ENCODE peak calls at places on chromosomes 11 and 22, in ten cellular contexts. M is fibroblast of lung; J is IMR-90; Z is breast epithelium; D is CD8-positive, alpha-beta T cell; V is hepatocyte; U is heart right ventricle; W is esophagus muscularis mucosa; S is MM.1S; I is testis. N is an unnamed sample. For H3K9me3, the result is how much of the 10 kb centered on the place peaks cover.

GRCh38 chr11:57474017-57474750 is 13.9 kb downstream of the RTN4RL2 start:
- DNase-seq in M (no peak), J (peak), Z (no peak), D (peak), V (no peak), U (no peak), W (no peak), S (no peak), I (no peak), N (no peak)

GRCh38 chr11:114279778-114280532 is 16.2 kb upstream of the NNMT start:
- DNase-seq in M (peak), J (peak), Z (no peak), D (no peak), V (no peak), U (no peak), W (peak), S (no peak), I (no peak), N (no peak)

GRCh38 chr11:108975641-108976071 is 310.8 kb downstream of the DDX10 start:
- DNase-seq in M (no peak), J (no peak), Z (no peak), D (no peak), V (no peak), U (peak), W (no peak), S (no peak), I (no peak), N (no peak)

GRCh38 chr22:20566420-20567260 is 59.2 kb downstream of the MED15 start:
- DNase-seq in M (peak), J (peak), Z (peak), D (peak), V (peak), U (no peak), W (no peak), S (no peak), I (no peak), N (peak)

GRCh38 chr11:72570893-72571741 is 103.1 kb downstream of the PDE2A start:
- DNase-seq in M (no peak), J (no peak), Z (no peak), D (no peak), V (no peak), U (no peak), W (no peak), S (no peak), I (no peak), N (no peak)

GRCh38 chr11:965206-965775 is 39.6 kb downstream of the AP2A2 start:
- DNase-seq in M (no peak), J (no peak), Z (no peak), D (no peak), V (no peak), U (no peak), W (no peak), S (no peak), I (no peak), N (no peak)

GRCh38 chr22:24101966-24102365 is 79.3 kb upstream of the SUSD2 start:
- DNase-seq in M (no peak), J (no peak), Z (no peak), D (no peak), V (no peak), U (peak), W (no peak), S (no peak), I (no peak), N (no peak)

GRCh38 chr11:20623258-20623657 is 23.9 kb downstream of the SLC6A5 start:
- DNase-seq in M (no peak), J (no peak), Z (no peak), D (no peak), V (no peak), U (no peak), W (no peak), S (no peak), I (no peak), N (no peak)

GRCh38 chr11:447923-448731 is 2.0 kb upstream of the PTDSS2 start:
- DNase-seq in M (peak), J (peak), Z (peak), D (peak), V (peak), U (peak), W (peak), S (peak), I (peak), N (peak)

GRCh38 chr11:18115360-18116127 is 9.7 kb upstream of the SAAL1 start:
- DNase-seq in M (peak), J (peak), Z (peak), D (peak), V (peak), U (peak), W (no peak), S (peak), I (peak), N (peak)

GRCh38 chr11:71298761-71299181 is 46.4 kb upstream of the SHANK2 start:
- DNase-seq in M (no peak), J (no peak), Z (peak), D (peak), V (no peak), U (no peak), W (peak), S (no peak), I (no peak), N (no peak)

GRCh38 chr11:104343578-104343977 is 179.6 kb upstream of the PDGFD start:
- DNase-seq in M (peak), J (peak), Z (no peak), D (no peak), V (peak), U (no peak), W (no peak), S (no peak), I (no peak), N (no peak)

GRCh38 chr11:64564947-64565889 is 25.8 kb upstream of the SLC22A12 start:
- DNase-seq in M (no peak), J (no peak), Z (no peak), D (no peak), V (no peak), U (no peak), W (no peak), S (no peak), I (no peak), N (no peak)

GRCh38 chr22:33467718-33468117 is 409.5 kb upstream of the SYN3 start:
- DNase-seq in M (no peak), J (no peak), Z (no peak), D (no peak), V (no peak), U (no peak), W (no peak), S (no peak), I (no peak), N (no peak)
- TF ChIP-seq CTCF in M (peak), J (peak), Z (no peak), D (no peak), V (no peak), U (peak), W (no peak), S (no peak), I (no peak), N (no peak)

GRCh38 chr11:123684601-123685000 is 30.2 kb upstream of the SCN3B start:
- DNase-seq in M (no peak), J (no peak), Z (no peak), D (no peak), V (no peak), U (no peak), W (no peak), S (no peak), I (no peak), N (no peak)
- H3K27ac ChIP-seq in M (no peak), J (no peak), Z (no peak), D (no peak), V (no peak), U (no peak), W (no peak), S (no peak), I (no peak), N (no peak)

DNA sequence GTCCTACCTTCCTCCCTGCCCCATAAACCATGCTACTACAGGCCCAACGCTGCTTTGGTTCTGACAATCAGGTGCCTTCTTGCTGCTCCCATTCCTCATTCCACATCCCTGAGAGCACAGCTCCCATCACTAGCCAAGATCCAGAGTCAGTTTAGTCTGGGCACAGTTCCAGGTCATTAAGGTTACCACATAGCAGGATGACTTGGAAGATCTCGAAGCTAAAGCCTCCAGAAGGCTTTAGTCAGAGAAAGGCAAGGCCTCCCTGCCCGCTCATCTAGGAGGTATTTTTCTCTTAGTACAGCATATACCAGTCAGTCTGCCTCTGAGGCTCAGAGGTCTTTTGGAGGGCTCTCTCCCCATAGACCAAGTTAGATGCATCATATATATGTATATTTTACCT is 30.3 kb downstream of the TRIM66 start:
- DNase-seq in M (peak), J (peak), Z (no peak), D (no peak), V (peak), U (no peak), W (no peak), S (no peak), I (no peak), N (no peak)
- H3K9me3 ChIP-seq in M (under half), J (under half), Z (under half), D (under half), V (under half), U (under half), W (under half), S (under half), I (under half), N (under half)

GRCh38 chr11:69133251-69133650 is 22.5 kb upstream of the SMIM38 start:
- DNase-seq in M (no peak), J (no peak), Z (no peak), D (no peak), V (no peak), U (no peak), W (no peak), S (no peak), I (no peak), N (no peak)

GRCh38 chr11:69131644-69132300 is 24.0 kb upstream of the SMIM38 start:
- DNase-seq in M (peak), J (peak), Z (peak), D (no peak), V (peak), U (peak), W (no peak), S (peak), I (peak), N (no peak)

GRCh38 chr11:69130586-69131566 is 24.9 kb upstream of the SMIM38 start:
- DNase-seq in M (no peak), J (no peak), Z (no peak), D (no peak), V (no peak), U (peak), W (no peak), S (no peak), I (peak), N (no peak)

GRCh38 chr11:69129647-69130046 is 26.1 kb upstream of the SMIM38 start:
- DNase-seq in M (no peak), J (no peak), Z (no peak), D (no peak), V (no peak), U (no peak), W (no peak), S (no peak), I (no peak), N (no peak)

GRCh38 chr11:69132301-69132670 is 23.4 kb upstream of the SMIM38 start:
- DNase-seq in M (no peak), J (no peak), Z (no peak), D (no peak), V (no peak), U (no peak), W (no peak), S (no peak), I (no peak), N (no peak)
- TF ChIP-seq CTCF in M (no peak), J (no peak), Z (no peak), D (no peak), V (no peak), U (no peak), W (no peak), S (no peak), I (no peak), N (no peak)

DNA sequence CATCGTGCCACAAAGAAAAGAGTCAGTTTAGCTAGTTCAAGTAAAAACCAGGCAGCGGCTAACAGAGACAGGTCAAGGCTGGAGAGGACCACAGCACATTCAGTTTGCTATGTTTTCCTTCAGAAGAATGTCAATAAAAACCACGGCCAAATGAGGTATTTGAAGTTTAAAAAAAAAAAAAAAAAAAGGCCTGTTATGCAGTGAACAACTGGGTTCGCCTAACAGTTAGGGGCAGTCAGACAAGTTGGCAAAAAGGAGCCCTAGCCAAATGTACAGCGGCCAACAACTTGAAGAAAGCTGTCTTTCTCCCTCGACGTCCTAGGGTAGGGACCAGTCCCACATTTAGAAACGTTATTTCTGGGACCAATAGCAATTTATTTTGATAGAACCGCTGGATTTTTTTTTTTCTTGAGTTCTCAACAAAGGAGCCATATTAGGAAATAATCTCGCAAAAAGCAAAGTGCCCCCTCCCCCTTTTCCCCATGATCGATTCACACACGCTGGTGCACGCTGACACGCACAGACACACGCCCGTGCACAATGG is 237.8 kb downstream of the TTC28 start:
- DNase-seq in M (peak), J (no peak), Z (no peak), D (no peak), V (peak), U (no peak), W (no peak), S (no peak), I (peak), N (no peak)
- H3K27ac ChIP-seq in M (peak), J (peak), Z (peak), D (no peak), V (peak), U (peak), W (peak), S (no peak), I (peak), N (no peak)

DNA sequence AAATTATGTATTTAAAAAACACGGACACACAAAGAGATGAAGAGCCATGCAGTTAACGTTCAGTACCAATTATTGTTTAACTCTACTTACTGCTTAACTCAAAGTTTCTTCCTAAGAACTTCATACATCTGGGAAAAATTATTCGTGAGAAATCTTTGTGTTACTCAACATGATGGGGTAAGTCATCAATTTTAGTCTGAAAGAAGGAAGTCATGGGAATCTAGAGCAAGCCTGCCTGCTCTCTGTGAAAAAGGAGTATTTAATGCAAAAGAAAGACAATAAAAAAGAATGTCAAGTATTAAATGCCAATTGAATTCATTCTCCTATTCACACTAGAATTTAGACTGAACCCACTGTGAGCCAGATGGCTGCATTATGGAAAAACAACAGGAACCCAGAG is 16.0 kb downstream of the TMEM123 start:
- DNase-seq in M (peak), J (peak), Z (no peak), D (no peak), V (no peak), U (no peak), W (no peak), S (no peak), I (no peak), N (no peak)
- H3K9me3 ChIP-seq in M (under half), J (under half), Z (under half), D (under half), V (under half), U (under half), W (under half), S (under half), I (under half), N (under half)

GRCh38 chr22:31618057-31618456 is 44.0 kb downstream of the PISD start:
- DNase-seq in M (no peak), J (no peak), Z (no peak), D (no peak), V (no peak), U (no peak), W (no peak), S (no peak), I (no peak), N (no peak)

GRCh38 chr22:31616315-31616980 is 45.6 kb downstream of the PISD start:
- DNase-seq in M (no peak), J (no peak), Z (no peak), D (no peak), V (peak), U (no peak), W (no peak), S (peak), I (no peak), N (no peak)

GRCh38 chr22:31620756-31621480 is 41.1 kb downstream of the PISD start:
- DNase-seq in M (no peak), J (no peak), Z (no peak), D (no peak), V (no peak), U (no peak), W (no peak), S (no peak), I (no peak), N (no peak)

GRCh38 chr22:31619611-31620300 is 42.3 kb downstream of the PISD start:
- DNase-seq in M (no peak), J (no peak), Z (no peak), D (no peak), V (no peak), U (no peak), W (no peak), S (no peak), I (no peak), N (no peak)

DNA sequence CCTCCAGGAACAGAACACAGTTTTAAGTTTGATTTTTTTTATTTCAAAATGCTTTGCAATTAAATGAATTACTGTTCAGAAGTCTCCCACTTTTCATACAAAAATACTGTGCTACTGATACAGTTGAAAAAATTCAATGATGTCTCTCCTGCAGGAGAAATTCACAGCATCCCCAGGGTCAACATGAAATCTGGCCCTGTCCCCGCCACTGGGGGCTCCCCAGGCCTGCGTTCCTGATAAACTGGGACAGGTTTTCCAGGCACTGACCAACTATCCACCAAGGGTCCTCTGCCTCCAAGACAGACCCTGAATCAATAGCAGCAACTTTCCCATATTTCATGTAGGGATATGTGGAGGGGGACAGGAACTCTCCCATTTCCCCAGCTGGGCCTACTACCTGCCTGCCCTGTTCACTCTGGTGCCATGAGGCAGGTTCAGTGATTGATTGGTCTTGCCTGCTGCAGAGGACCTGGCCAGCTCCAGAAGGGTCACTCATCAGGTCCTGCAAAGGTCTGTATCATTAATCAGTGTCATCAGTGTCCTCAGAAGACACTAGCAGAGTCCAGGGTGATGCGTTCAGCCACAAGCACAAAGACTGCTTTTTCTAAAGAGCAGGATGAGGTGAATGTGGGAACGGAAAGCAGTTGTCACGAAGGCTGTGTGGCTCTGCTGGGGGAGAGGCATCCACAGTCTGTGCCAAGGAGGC is 43.4 kb downstream of the PISD start:
- DNase-seq in M (no peak), J (no peak), Z (no peak), D (no peak), V (no peak), U (no peak), W (no peak), S (no peak), I (no peak), N (no peak)
- TF ChIP-seq CTCF in M (no peak), J (no peak), Z (no peak), D (no peak), V (no peak), U (no peak), W (no peak), S (no peak), I (no peak), N (no peak)